ENCODE peak calls at places on chromosomes 16 and 17, in seven cellular contexts. L, O, T, Q, N, R and M are unnamed samples.

GRCh38 chr17:27430882-27431491 is 25.3 kb upstream of the KSR1 start:
- DNase-seq in N (no peak), Q (no peak), O (no peak), R (peak), T (peak), L (no peak), M (no peak)

GRCh38 chr16:4315185-4316102 is at the start of gene GLIS2:
- DNase-seq in R (peak), T (peak), Q (no peak), O (peak), L (no peak), N (no peak), M (peak)

GRCh38 chr17:78231991-78232759 is 744 bp downstream of the TMEM235 start:
- DNase-seq in L (no peak), R (no peak), N (no peak), T (no peak), O (no peak), Q (peak), M (no peak)

GRCh38 chr16:73113326-73113720 is 65.4 kb upstream of the ZFHX3 start:
- DNase-seq in O (no peak), L (no peak), Q (no peak), R (no peak), T (peak), N (no peak), M (no peak)

GRCh38 chr16:61617214-61617783 is 418.9 kb downstream of the CDH8 start:
- DNase-seq in O (no peak), L (no peak), R (no peak), T (no peak), N (no peak), Q (no peak), M (no peak)

GRCh38 chr17:57463103-57463885 is 207.0 kb downstream of the MSI2 start:
- DNase-seq in L (peak), N (peak), Q (peak), O (no peak), T (peak), R (no peak), M (no peak)

GRCh38 chr17:50276588-50277356 is 2.5 kb downstream of the TMEM92 start:
- DNase-seq in Q (no peak), L (no peak), N (no peak), O (no peak), T (no peak), R (no peak), M (peak)

GRCh38 chr16:68915561-68915960 is 72.2 kb downstream of the TANGO6 start:
- DNase-seq in T (no peak), N (no peak), O (no peak), R (no peak), L (no peak), Q (no peak), M (no peak)

GRCh38 chr16:88719267-88719932 is 13.1 kb downstream of the CTU2 start:
- DNase-seq in O (no peak), N (no peak), Q (no peak), L (no peak), R (no peak), T (no peak), M (no peak)